ENCODE peak calls at places on chromosomes 3 and 15, in four cellular contexts. V is AG04450, P is neural progenitor cell, I is IMR-90. C is an unnamed sample.

GRCh38 chr3:112635674-112636073 is 5.3 kb downstream of the CCDC80 start:
- DNase-seq in V (peak; percentile 90), P (no peak), I (peak; percentile 97), C (no peak)

GRCh38 chr3:162175904-162176303 is 679.3 kb downstream of the OTOL1 start:
- DNase-seq in V (no peak), P (no peak), I (no peak), C (no peak)

GRCh38 chr3:178385280-178385952 is 150.8 kb upstream of the KCNMB2 start:
- DNase-seq in V (no peak), P (peak; percentile 58), I (peak; percentile 51), C (no peak)

GRCh38 chr15:90106522-90107117 is 4.4 kb upstream of the IDH2 start:
- DNase-seq in V (no peak), P (no peak), I (peak; percentile 45), C (peak; percentile 88)

GRCh38 chr3:97931218-97931617 is 41.0 kb downstream of the RIOX2 start:
- DNase-seq in V (no peak), P (no peak), I (no peak), C (no peak)

GRCh38 chr15:99566157-99566900 is 545 bp downstream of the MEF2A start:
- DNase-seq in V (no peak), P (peak; percentile 66), I (no peak), C (peak; percentile 39)

GRCh38 chr3:14717307-14717706 is 42.4 kb downstream of the C3orf20 start:
- DNase-seq in V (no peak), P (no peak), I (no peak), C (no peak)

GRCh38 chr15:62749445-62749844 is 293.1 kb upstream of the TPM1 start:
- DNase-seq in V (no peak), P (no peak), I (peak; percentile 22), C (no peak)

GRCh38 chr15:92714071-92714456 is 58.5 kb upstream of the FAM174B start:
- DNase-seq in V (no peak), P (peak; percentile 67), I (peak; percentile 25), C (no peak)

GRCh38 chr3:61669203-61669602 is 107.8 kb downstream of the PTPRG start:
- DNase-seq in V (no peak), P (no peak), I (no peak), C (no peak)

GRCh38 chr3:138943724-138944131 is 3.2 kb downstream of the FOXL2 start:
- DNase-seq in V (no peak), P (peak; percentile 59), I (no peak), C (no peak)

GRCh38 chr15:84817461-84818081 is 415 bp downstream of the ALPK3 start:
- DNase-seq in V (no peak), P (peak; percentile 72), I (no peak), C (no peak)

GRCh38 chr3:50674349-50675178 is at the start of gene DOCK3:
- DNase-seq in V (no peak), P (peak; percentile 93), I (peak; percentile 36), C (no peak)

GRCh38 chr15:91465696-91466095 is 365.6 kb downstream of the SV2B start:
- DNase-seq in V (no peak), P (no peak), I (no peak), C (no peak)

GRCh38 chr3:81425198-81425868 is 336.1 kb downstream of the GBE1 start:
- DNase-seq in V (no peak), P (no peak), I (peak; percentile 1), C (no peak)

GRCh38 chr15:51368751-51369450 is 27.4 kb downstream of the GLDN start:
- DNase-seq in V (peak; percentile 81), P (no peak), I (peak; percentile 93), C (no peak)

GRCh38 chr3:128270559-128271492 is 117.5 kb downstream of the EEFSEC start:
- DNase-seq in V (no peak), P (no peak), I (no peak), C (no peak)

GRCh38 chr15:58546066-58546591 is 114.3 kb downstream of the LIPC start:
- DNase-seq in V (no peak), P (no peak), I (no peak), C (no peak)

GRCh38 chr3:355622-356021 is 159.1 kb downstream of the CHL1 start:
- DNase-seq in V (peak; percentile 76), P (no peak), I (peak; percentile 89), C (peak; percentile 30)

GRCh38 chr15:45023659-45024320 is 795 bp downstream of the SORD start:
- DNase-seq in V (no peak), P (peak; percentile 24), I (peak; percentile 5), C (no peak)

GRCh38 chr3:125189378-125190165 is 23.0 kb downstream of the SLC12A8 start:
- DNase-seq in V (no peak), P (no peak), I (no peak), C (no peak)

GRCh38 chr3:189787622-189788021 is 156.4 kb downstream of the TP63 start:
- DNase-seq in V (no peak), P (no peak), I (peak; percentile 45), C (no peak)

GRCh38 chr15:29935296-29936020 is 113.2 kb upstream of the TJP1 start:
- DNase-seq in V (no peak), P (no peak), I (no peak), C (no peak)

GRCh38 chr3:108014943-108015342 is 75.9 kb downstream of the CD47 start:
- DNase-seq in V (no peak), P (no peak), I (no peak), C (no peak)

GRCh38 chr3:96631050-96631449 is 183.3 kb upstream of the EPHA6 start:
- DNase-seq in V (no peak), P (no peak), I (no peak), C (no peak)

DNA sequence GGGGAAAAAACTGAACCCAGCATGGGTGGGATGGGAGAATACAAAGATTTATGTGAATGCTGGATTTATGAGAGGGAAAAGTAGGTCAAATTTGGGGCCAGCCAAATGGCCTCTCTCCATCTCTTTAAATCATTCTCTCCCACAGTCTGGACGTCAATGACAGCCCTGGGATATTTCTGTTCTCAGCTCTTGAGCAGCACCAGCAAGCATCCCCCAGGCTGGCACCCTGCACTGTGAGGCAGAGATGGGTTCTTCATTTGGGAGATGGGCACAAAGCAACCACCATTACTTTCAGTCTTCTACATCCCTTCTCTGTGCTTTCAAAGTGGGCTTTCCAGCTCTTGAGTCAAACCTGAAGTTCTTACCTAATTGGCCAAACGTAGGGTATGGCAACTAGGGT is 321.0 kb downstream of the NTRK3 start:
- DNase-seq in V (no peak), P (no peak), I (no peak), C (no peak)
- H3K9me3 ChIP-seq in V (no peaks in the 10 kb centered on the region), P (no peaks in the 10 kb centered on the region), I (no peaks in the 10 kb centered on the region), C (no peaks in the 10 kb centered on the region)

DNA sequence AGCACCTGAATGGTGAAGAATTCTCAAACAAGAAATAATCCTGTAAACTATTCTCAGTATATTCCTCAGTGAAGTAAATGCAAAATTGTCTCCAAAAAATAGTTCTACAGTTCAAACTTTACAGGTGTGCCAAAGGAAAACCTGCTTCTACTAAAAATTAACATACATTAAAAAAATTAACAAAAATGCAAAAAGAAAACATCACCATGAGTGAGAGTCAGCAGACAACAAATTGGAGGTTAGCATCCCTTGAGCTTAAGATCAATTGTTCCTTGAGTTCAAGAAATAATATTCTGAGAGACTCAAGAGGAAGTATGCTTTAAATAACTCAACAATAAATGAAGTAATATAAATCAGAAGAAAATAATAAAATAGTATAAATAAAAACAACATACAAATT is 278.4 kb upstream of the MME start:
- DNase-seq in V (no peak), P (no peak), I (no peak), C (no peak)
- H3K9me3 ChIP-seq in V (no peaks in the 10 kb centered on the region), P (no peaks in the 10 kb centered on the region), I (peaks cover 2% of the 10 kb centered on the region), C (no peaks in the 10 kb centered on the region)

DNA sequence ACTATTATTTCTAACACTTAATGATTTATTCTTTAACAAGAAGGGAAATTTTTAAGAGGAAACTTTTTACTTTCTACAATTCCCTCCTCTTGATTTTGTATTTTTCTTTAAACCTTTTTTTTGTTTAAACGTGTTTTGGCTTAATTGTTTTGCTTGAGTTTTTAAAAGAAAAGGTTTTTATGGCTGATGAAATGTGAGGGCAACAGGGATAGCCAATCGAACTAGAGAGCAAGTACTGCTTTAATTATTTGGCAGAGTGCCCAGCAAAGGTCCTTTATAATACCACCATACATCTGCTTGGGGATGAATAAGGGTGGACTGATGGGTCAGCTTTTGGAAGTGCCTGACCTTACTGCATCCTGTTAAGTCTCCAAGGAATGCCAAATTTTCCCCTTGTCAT is 19.6 kb upstream of the MTHFS start:
- DNase-seq in V (no peak), P (no peak), I (no peak), C (no peak)
- H3K9me3 ChIP-seq in V (peaks cover 42% of the 10 kb centered on the region), P (no peaks in the 10 kb centered on the region), I (peaks cover 45% of the 10 kb centered on the region), C (peaks cover 28% of the 10 kb centered on the region)

GRCh38 chr15:26460165-26460564 is 312.7 kb downstream of the GABRB3 start:
- DNase-seq in V (no peak), P (no peak), I (no peak), C (no peak)

GRCh38 chr15:26461847-26462608 is 310.8 kb downstream of the GABRB3 start:
- DNase-seq in V (no peak), P (no peak), I (no peak), C (no peak)
- H3K9me3 ChIP-seq in V (peaks cover 17% of the 10 kb centered on the region), P (no peaks in the 10 kb centered on the region), I (peaks cover 21% of the 10 kb centered on the region), C (no peaks in the 10 kb centered on the region)

GRCh38 chr15:25424073-25424472 is 14.8 kb downstream of the UBE3A start:
- DNase-seq in V (no peak), P (no peak), I (no peak), C (no peak)

GRCh38 chr15:25431821-25432561 is 6.8 kb downstream of the UBE3A start:
- DNase-seq in V (no peak), P (no peak), I (no peak), C (no peak)

GRCh38 chr15:25422021-25422420 is 16.8 kb downstream of the UBE3A start:
- DNase-seq in V (no peak), P (no peak), I (no peak), C (no peak)

GRCh38 chr15:25427861-25428260 is 11.0 kb downstream of the UBE3A start:
- DNase-seq in V (no peak), P (no peak), I (no peak), C (no peak)

GRCh38 chr15:25426896-25427610 is 11.8 kb downstream of the UBE3A start:
- DNase-seq in V (no peak), P (no peak), I (no peak), C (no peak)
- H3K9me3 ChIP-seq in V (no peaks in the 10 kb centered on the region), P (no peaks in the 10 kb centered on the region), I (no peaks in the 10 kb centered on the region), C (no peaks in the 10 kb centered on the region)